ENCODE peak calls at places on chromosomes 13 and 19, in eight cellular contexts. Q is uterus, O is stomach, Y is sigmoid colon, U is right lobe of liver, A is Peyer's patch, G is heart left ventricle, X is tibial nerve. L is an unnamed sample.

GRCh38 chr19:46471116-46471733 is at the start of gene PNMA8A:
- DNase-seq in O (peak; percentile 44), A (no peak), X (no peak), Q (peak; percentile 91), U (peak; percentile 65), G (peak; percentile 90), Y (peak; percentile 86), L (peak; percentile 87)

GRCh38 chr19:53977429-53977990 is 13.9 kb upstream of the CACNG6 start:
- DNase-seq in G (peak; percentile 75), A (no peak), X (peak; percentile 87), O (peak; percentile 69), U (no peak), Q (peak; percentile 58), Y (peak; percentile 87), L (peak; percentile 94)

GRCh38 chr13:80131204-80131603 is 209.7 kb downstream of the SPRY2 start:
- DNase-seq in X (peak; percentile 43), O (peak; percentile 73), Y (peak; percentile 80), Q (peak; percentile 39), U (peak; percentile 86), G (peak; percentile 84), A (peak; percentile 68), L (peak; percentile 47)

GRCh38 chr13:99916366-99917103 is 55.0 kb downstream of the ZIC5 start:
- DNase-seq in G (no peak), A (no peak), U (no peak), Q (no peak), O (no peak), X (peak; percentile 32), Y (no peak), L (no peak)

GRCh38 chr19:45763691-45764294 is 5.3 kb downstream of the SIX5 start:
- DNase-seq in A (no peak), Q (peak; percentile 45), X (no peak), Y (peak; percentile 70), G (no peak), O (no peak), U (no peak), L (no peak)

GRCh38 chr19:14107581-14108461 is 9.7 kb downstream of the PRKACA start:
- DNase-seq in G (peak; percentile 89), O (no peak), A (no peak), Q (no peak), Y (no peak), X (no peak), U (no peak), L (peak; percentile 41)

GRCh38 chr13:101127741-101128353 is 288.5 kb downstream of the NALCN start:
- DNase-seq in Q (no peak), G (no peak), X (peak; percentile 23), U (no peak), Y (no peak), A (no peak), O (no peak), L (peak; percentile 43)

GRCh38 chr13:25440081-25440480 is 68.3 kb downstream of the ATP8A2 start:
- DNase-seq in O (no peak), Y (no peak), U (no peak), G (no peak), Q (no peak), X (no peak), A (no peak), L (no peak)

GRCh38 chr19:30391554-30392551 is 19.7 kb downstream of the ZNF536 start:
- DNase-seq in A (no peak), Y (no peak), O (no peak), U (no peak), X (no peak), Q (no peak), G (no peak), L (no peak)

GRCh38 chr19:18023596-18024212 is 15.7 kb downstream of the ARRDC2 start:
- DNase-seq in A (peak; percentile 67), G (peak; percentile 92), X (peak; percentile 96), U (peak; percentile 88), Y (peak; percentile 93), O (peak; percentile 64), Q (peak; percentile 43), L (peak; percentile 90)

GRCh38 chr13:111511805-111512504 is 191.5 kb downstream of the TEX29 start:
- DNase-seq in A (no peak), G (peak; percentile 52), Q (no peak), X (no peak), O (no peak), U (peak; percentile 39), Y (no peak), L (peak; percentile 9)

GRCh38 chr19:52336117-52336811 is at the start of gene ZNF610:
- DNase-seq in X (peak; percentile 81), G (peak; percentile 92), Q (peak; percentile 90), A (peak; percentile 91), Y (peak; percentile 94), O (peak; percentile 88), U (peak; percentile 81), L (peak; percentile 94)

GRCh38 chr13:30639671-30640070 is 22.0 kb downstream of the USPL1 start:
- DNase-seq in U (no peak), Y (no peak), Q (no peak), A (no peak), O (no peak), G (no peak), X (no peak), L (peak; percentile 35)

GRCh38 chr19:52343548-52343947 is 7.5 kb downstream of the ZNF610 start:
- DNase-seq in Y (peak; percentile 65), G (peak; percentile 65), X (peak; percentile 21), A (no peak), U (no peak), O (peak; percentile 36), Q (peak; percentile 36), L (peak; percentile 71)

GRCh38 chr19:40280608-40281221 is 4.4 kb downstream of the AKT2 start:
- DNase-seq in G (no peak), Q (no peak), Y (no peak), A (peak; percentile 84), O (peak; percentile 70), X (no peak), U (peak; percentile 92), L (peak; percentile 60)

GRCh38 chr19:33359581-33359980 is 13.9 kb upstream of the CEBPG start:
- DNase-seq in A (no peak), O (no peak), G (no peak), Y (no peak), Q (no peak), X (no peak), U (no peak), L (no peak)

GRCh38 chr19:15116856-15117255 is 9.7 kb downstream of the SYDE1 start:
- DNase-seq in O (no peak), Q (no peak), U (no peak), G (no peak), A (no peak), X (no peak), Y (no peak), L (no peak)

GRCh38 chr13:42110410-42111155 is 62.1 kb downstream of the DGKH start:
- DNase-seq in O (no peak), A (no peak), U (no peak), G (no peak), Y (no peak), Q (no peak), X (peak; percentile 64), L (peak; percentile 24)

GRCh38 chr19:4923379-4923747 is 14.1 kb downstream of the UHRF1 start:
- DNase-seq in A (no peak), Y (no peak), G (no peak), O (no peak), X (no peak), U (no peak), Q (no peak), L (no peak)

GRCh38 chr13:48570225-48570828 is 37.4 kb upstream of the RCBTB2 start:
- DNase-seq in G (no peak), A (no peak), Q (no peak), X (no peak), Y (peak; percentile 70), O (no peak), U (no peak), L (no peak)

GRCh38 chr19:21851596-21852345 is 15.8 kb upstream of the ZNF43 start:
- DNase-seq in O (peak; percentile 92), U (peak; percentile 85), Q (peak; percentile 94), X (peak; percentile 96), Y (peak; percentile 98), A (peak; percentile 88), G (peak; percentile 96), L (peak; percentile 98)
- TF ChIP-seq POLR2A in O (no peak), U (no peak), Q (peak; percentile 51), X (peak; percentile 36), Y (no peak), A (peak; percentile 12), G (no peak), L (no peak)

GRCh38 chr13:112719556-112719955 is 29.7 kb downstream of the ATP11A start:
- DNase-seq in G (no peak), Y (no peak), O (no peak), X (no peak), U (no peak), A (no peak), Q (no peak), L (no peak)
- H3K4me1 ChIP-seq in G (peaks cover 36% of the 10 kb centered on the region), Y (no peaks in the 10 kb centered on the region), O (peaks cover 28% of the 10 kb centered on the region), X (no peaks in the 10 kb centered on the region), U (peaks cover 6% of the 10 kb centered on the region), A (no peaks in the 10 kb centered on the region), Q (peaks cover 19% of the 10 kb centered on the region), L (peaks cover 21% of the 10 kb centered on the region)

GRCh38 chr19:51168571-51169282 is 26.6 kb downstream of the SIGLEC7 start:
- DNase-seq in G (no peak), A (no peak), X (no peak), Q (no peak), Y (no peak), O (no peak), U (no peak), L (peak; percentile 30)
- TF ChIP-seq POLR2A in G (no peak), A (no peak), X (no peak), Q (no peak), Y (no peak), O (no peak), U (no peak), L (no peak)

DNA sequence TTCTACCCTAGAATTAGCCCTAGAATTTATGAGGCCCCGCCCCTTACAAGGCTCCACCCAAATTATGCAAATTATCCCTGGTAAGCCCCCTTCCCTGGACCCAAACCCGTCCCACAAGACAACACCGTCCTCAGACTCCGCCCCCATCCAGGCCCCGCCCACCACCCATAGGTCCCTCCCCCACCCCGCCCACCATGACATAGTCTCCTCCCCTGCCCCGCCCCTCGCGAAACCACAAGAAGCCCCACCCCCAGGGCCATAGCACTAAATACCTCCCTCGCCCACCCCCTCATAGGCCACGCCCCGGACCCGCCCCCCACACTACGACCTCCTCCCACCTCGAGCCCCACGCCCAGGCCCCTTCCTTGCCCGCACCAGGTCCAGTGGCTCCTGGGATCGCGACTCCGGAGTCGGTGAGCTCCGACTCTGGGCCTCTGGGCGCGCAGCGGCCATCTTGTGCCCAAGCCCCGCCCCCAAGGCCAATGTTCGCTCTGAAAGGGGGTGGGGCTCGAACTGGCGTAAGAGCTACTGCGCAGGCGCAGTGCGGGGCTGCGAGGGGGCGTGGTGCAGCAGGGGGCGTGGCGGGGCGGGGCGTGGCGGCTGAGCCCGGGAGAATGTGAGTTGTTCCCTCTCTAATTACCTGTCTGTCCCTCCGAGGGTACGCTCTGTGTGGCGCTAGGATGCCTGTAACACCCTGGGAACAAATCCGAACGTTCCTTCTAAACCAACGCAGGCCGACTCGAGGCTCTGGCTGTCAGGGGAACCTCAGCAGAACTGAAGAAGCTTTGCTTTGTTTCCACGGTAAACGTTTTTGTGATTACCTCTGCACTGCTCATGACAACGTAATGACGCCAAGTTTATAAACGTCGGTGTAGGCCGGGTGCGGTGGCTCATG is at the start of gene ZNF784:
- DNase-seq in O (peak; percentile 95), Y (peak; percentile 97), G (peak; percentile 92), X (peak; percentile 93), U (peak; percentile 95), A (peak; percentile 96), Q (peak; percentile 92), L (peak; percentile 95)
- H3K4me1 ChIP-seq in O (peaks cover 6% of the 10 kb centered on the region), Y (peaks cover 14% of the 10 kb centered on the region), G (peaks cover 9% of the 10 kb centered on the region), X (peaks cover 7% of the 10 kb centered on the region), U (no peaks in the 10 kb centered on the region), A (no peaks in the 10 kb centered on the region), Q (no peaks in the 10 kb centered on the region), L (peaks cover 20% of the 10 kb centered on the region)